ENCODE peak calls at places on chromosomes 16 and 17, in six cellular contexts. R is tibial artery, P is mammary epithelial cell, X is heart right ventricle, I is sigmoid colon, S is kidney. V is an unnamed sample.

GRCh38 chr17:50570516-50570915 is 10.0 kb downstream of the CACNA1G start:
- DNase-seq in R (no peak), S (no peak), I (no peak), X (no peak), P (no peak), V (no peak)

GRCh38 chr16:20879175-20880053 is 20.7 kb downstream of the DCUN1D3 start:
- DNase-seq in I (no peak), S (no peak), P (peak), R (no peak), X (no peak), V (no peak)

GRCh38 chr16:29920690-29921371 is 5.2 kb downstream of the KCTD13 start:
- DNase-seq in R (no peak), X (no peak), I (no peak), S (no peak), P (no peak), V (no peak)

GRCh38 chr16:20339744-20340143 is 12.4 kb upstream of the GP2 start:
- DNase-seq in X (no peak), R (no peak), S (no peak), I (no peak), P (no peak), V (no peak)

GRCh38 chr17:15966183-15966878 is 21.4 kb downstream of the ADORA2B start:
- DNase-seq in I (peak), R (no peak), P (no peak), S (peak), X (no peak), V (no peak)

GRCh38 chr17:41307647-41308046 is 1.5 kb downstream of the KRTAP16-1 start:
- DNase-seq in X (no peak), P (no peak), I (no peak), R (no peak), S (peak), V (no peak)

GRCh38 chr16:74991593-74992403 is 6.9 kb upstream of the WDR59 start:
- DNase-seq in X (no peak), R (no peak), S (no peak), I (no peak), P (no peak), V (no peak)

GRCh38 chr17:7029659-7030058 is 6.2 kb upstream of the SLC16A13 start:
- DNase-seq in X (no peak), P (no peak), S (no peak), I (no peak), R (no peak), V (no peak)

GRCh38 chr17:73155410-73156165 is 9.2 kb upstream of the SSTR2 start:
- DNase-seq in X (no peak), I (no peak), R (no peak), S (no peak), P (no peak), V (peak)

GRCh38 chr17:958712-959451 is 20.7 kb downstream of the NXN start:
- DNase-seq in X (no peak), P (no peak), S (peak), R (no peak), I (no peak), V (no peak)

DNA sequence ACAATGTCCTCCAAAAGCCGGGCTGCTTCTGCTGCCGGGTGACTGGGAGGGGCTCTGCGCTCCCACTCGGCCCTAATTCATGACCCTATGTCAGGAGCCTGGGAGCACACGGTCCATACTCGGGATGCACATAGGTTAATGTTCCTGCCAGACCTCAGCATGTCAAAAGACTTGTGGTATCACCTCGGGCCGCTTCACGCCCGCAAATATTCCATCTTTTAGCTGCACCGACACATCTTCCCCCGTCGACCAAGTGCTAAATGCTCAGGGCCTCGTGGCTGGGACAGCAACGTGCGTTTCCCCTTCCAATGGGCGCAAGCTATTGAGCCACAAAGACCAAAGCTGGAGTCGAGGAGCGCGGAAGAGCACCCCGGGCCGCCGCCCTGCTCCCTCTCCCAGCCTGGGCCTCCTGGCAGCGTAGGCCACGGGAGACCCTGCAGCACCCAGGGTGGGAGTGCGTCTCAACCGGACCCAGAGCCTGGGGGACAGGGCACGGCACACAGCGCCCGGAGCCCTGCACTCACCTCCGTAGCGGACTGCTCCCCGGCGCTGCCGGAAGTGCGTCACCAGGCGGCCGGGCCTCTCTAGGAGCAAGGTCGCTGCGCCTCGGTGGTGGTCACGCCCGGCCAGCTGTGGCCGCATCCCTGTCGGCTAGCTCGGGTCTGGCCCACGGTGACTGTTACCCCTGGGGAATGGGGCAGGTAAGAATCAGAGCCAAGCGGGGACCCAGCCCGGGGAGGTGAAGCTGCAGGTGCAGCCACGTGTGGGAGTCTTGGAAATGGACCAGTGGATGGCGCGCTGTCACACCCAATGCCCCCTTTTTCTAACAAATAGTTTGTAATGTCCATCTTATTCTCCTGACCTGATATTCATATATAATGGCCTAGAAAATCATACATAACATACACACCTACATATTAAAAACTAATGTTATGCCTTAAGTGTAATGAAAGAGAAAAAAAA is at the start of gene ZNF23:
- DNase-seq in I (peak), S (peak), R (peak), P (peak), X (peak), V (peak)
- H3K27ac ChIP-seq in I (peak), S (peak), R (peak), P (peak), X (peak), V (peak)

GRCh38 chr17:53806473-53806872 is 16.3 kb upstream of the KIF2B start:
- DNase-seq in S (no peak), R (no peak), I (no peak), X (no peak), P (no peak), V (no peak)
- H3K27ac ChIP-seq in S (no peak), R (no peak), I (no peak), X (no peak), P (no peak), V (no peak)

GRCh38 chr17:78324391-78325075 is 35.3 kb downstream of the SOCS3 start:
- DNase-seq in X (peak), I (peak), R (peak), P (no peak), S (peak), V (peak)
- H3K27ac ChIP-seq in X (peak), I (peak), R (peak), P (no peak), S (peak), V (peak)

GRCh38 chr17:67393809-67394418 is 16.8 kb downstream of the PITPNC1 start:
- DNase-seq in S (no peak), I (no peak), P (no peak), R (no peak), X (no peak), V (no peak)
- H3K27ac ChIP-seq in S (no peak), I (no peak), P (no peak), R (no peak), X (no peak), V (no peak)